ENCODE peak calls at places on chromosomes 5 and 9, in five cellular contexts. T is OCI-LY7, K is PC-9, B is right atrium auricular region, J is GM23248. M is an unnamed sample.

GRCh38 chr9:105007143-105007542 is 79.2 kb upstream of the ABCA1 start:
- DNase-seq in K (peak; percentile 94), T (no peak), J (peak; percentile 84), B (peak; percentile 83), M (no peak)

GRCh38 chr5:96838483-96839395 is 31.0 kb upstream of the ERAP1 start:
- DNase-seq in B (no peak), K (no peak), T (no peak), J (no peak), M (no peak)

GRCh38 chr9:85431396-85432102 is 310.2 kb downstream of the AGTPBP1 start:
- DNase-seq in J (peak; percentile 60), T (no peak), B (no peak), K (no peak), M (peak; percentile 93)

GRCh38 chr9:78786794-78787193 is 489.9 kb downstream of the PSAT1 start:
- DNase-seq in B (no peak), K (no peak), T (no peak), J (peak; percentile 87), M (no peak)

GRCh38 chr5:154358410-154359221 is 87.2 kb upstream of the SAP30L start:
- DNase-seq in K (no peak), J (no peak), B (no peak), T (no peak), M (no peak)

GRCh38 chr5:111389390-111390082 is 122.8 kb downstream of the STARD4 start:
- DNase-seq in K (no peak), B (no peak), J (peak; percentile 94), T (no peak), M (no peak)

GRCh38 chr5:2744485-2744884 is 7.0 kb downstream of the IRX2 start:
- DNase-seq in T (no peak), B (no peak), J (peak; percentile 53), K (no peak), M (no peak)

GRCh38 chr5:126234563-126235195 is 188.5 kb upstream of the GRAMD2B start:
- DNase-seq in K (no peak), J (peak; percentile 24), B (no peak), T (peak; percentile 15), M (peak; percentile 14)

GRCh38 chr9:17628617-17629016 is 49.8 kb downstream of the SH3GL2 start:
- DNase-seq in J (no peak), T (no peak), K (no peak), B (no peak), M (no peak)

GRCh38 chr9:2809692-2810423 is 34.0 kb downstream of the PUM3 start:
- DNase-seq in K (no peak), J (peak; percentile 94), B (no peak), T (no peak), M (no peak)

GRCh38 chr5:135693371-135693955 is 114.7 kb upstream of the CXCL14 start:
- DNase-seq in B (peak; percentile 18), K (no peak), T (no peak), J (no peak), M (no peak)

GRCh38 chr9:112846528-112847488 is 43.9 kb downstream of the SLC46A2 start:
- DNase-seq in J (peak; percentile 76), K (no peak), T (no peak), B (no peak), M (no peak)

GRCh38 chr5:108727154-108727638 is 20.5 kb upstream of the FER start:
- DNase-seq in T (no peak), K (peak; percentile 51), J (peak; percentile 63), B (peak; percentile 59), M (no peak)

GRCh38 chr9:16217933-16218830 is 652.3 kb downstream of the BNC2 start:
- DNase-seq in B (no peak), T (no peak), J (peak; percentile 43), K (no peak), M (no peak)

GRCh38 chr9:91502913-91503649 is 79.4 kb upstream of the NFIL3 start:
- DNase-seq in J (no peak), K (no peak), T (no peak), B (no peak), M (no peak)
- H3K4me3 ChIP-seq in J (no peak overlapping the region), K (no peak overlapping the region), T (no peak overlapping the region), B (no peak overlapping the region), M (no peak overlapping the region)

GRCh38 chr9:121818841-121819430 is 167.5 kb downstream of the DAB2IP start:
- DNase-seq in J (no peak), T (no peak), K (no peak), B (no peak), M (no peak)
- H3K4me3 ChIP-seq in J (no peak overlapping the region), T (no peak overlapping the region), K (no peak overlapping the region), B (no peak overlapping the region), M (no peak overlapping the region)

GRCh38 chr5:80956272-80956671 is 3.9 kb upstream of the RASGRF2 start:
- DNase-seq in K (no peak), J (no peak), T (no peak), B (no peak), M (no peak)
- H3K4me3 ChIP-seq in K (no peak overlapping the region), J (no peak overlapping the region), T (no peak overlapping the region), B (peak overlapping the region; percentile 27), M (no peak overlapping the region)

DNA sequence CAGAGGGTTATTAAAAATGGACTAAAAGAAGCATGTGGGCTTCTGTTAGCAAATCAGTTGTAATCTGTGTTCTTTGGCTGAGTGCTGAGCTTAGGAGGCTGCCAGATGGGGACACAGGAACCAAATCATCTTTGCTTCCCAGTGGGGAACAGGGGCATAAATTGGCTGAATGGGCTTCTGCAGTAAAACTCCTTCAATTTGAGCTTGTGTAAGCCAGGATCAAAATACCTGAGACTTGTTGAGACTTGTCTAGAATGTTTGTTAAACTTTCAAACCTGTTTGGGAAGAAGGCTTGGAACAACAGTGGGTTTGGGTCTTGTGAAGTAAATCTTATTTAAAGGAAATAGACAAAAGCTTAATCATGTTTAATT is 32.2 kb upstream of the TNFAIP8 start:
- DNase-seq in T (no peak), B (no peak), J (peak; percentile 44), K (peak; percentile 66), M (no peak)
- H3K4me3 ChIP-seq in T (no peak overlapping the region), B (peak overlapping the region; percentile 7), J (no peak overlapping the region), K (peak overlapping the region; percentile 27), M (no peak overlapping the region)

GRCh38 chr5:4797445-4797844 is 342.7 kb upstream of the ADAMTS16 start:
- DNase-seq in B (no peak), J (no peak), T (no peak), K (no peak), M (no peak)

GRCh38 chr5:4804619-4805211 is 335.4 kb upstream of the ADAMTS16 start:
- DNase-seq in J (no peak), B (no peak), K (no peak), T (no peak), M (no peak)

DNA sequence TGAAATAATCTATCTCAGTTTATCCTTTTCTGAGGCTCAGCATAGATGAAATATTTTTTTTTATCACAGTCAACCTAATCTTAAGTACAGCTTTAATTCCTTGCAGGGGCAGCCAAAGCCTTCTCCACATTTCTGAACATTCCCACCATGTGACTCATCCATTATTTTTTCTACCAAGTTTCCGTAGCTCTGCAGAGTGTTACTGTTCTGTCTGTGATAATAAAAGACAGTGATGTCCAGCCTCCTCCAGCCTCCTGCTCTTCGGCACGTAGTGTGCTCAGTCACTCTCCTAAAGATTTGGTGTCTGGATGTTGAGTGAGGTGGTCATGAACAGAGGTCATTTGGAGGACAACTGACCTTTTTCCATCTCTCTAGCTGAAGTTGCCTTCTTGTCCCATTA is 338.1 kb upstream of the ADAMTS16 start:
- DNase-seq in J (peak; percentile 3), K (no peak), T (no peak), B (no peak), M (no peak)
- H3K4me3 ChIP-seq in J (no peak overlapping the region), K (no peak overlapping the region), T (no peak overlapping the region), B (no peak overlapping the region), M (no peak overlapping the region)

GRCh38 chr5:113024298-113024697 is 47.7 kb downstream of the DCP2 start:
- DNase-seq in B (no peak), T (no peak), J (no peak), K (no peak), M (no peak)

GRCh38 chr5:113025596-113025995 is 49.0 kb downstream of the DCP2 start:
- DNase-seq in B (no peak), J (no peak), K (no peak), T (no peak), M (no peak)

GRCh38 chr5:113022661-113023060 is 46.1 kb downstream of the DCP2 start:
- DNase-seq in T (peak; percentile 73), J (no peak), K (no peak), B (no peak), M (no peak)

GRCh38 chr5:113017891-113018635 is 41.5 kb downstream of the DCP2 start:
- DNase-seq in B (no peak), T (no peak), K (no peak), J (no peak), M (no peak)

DNA sequence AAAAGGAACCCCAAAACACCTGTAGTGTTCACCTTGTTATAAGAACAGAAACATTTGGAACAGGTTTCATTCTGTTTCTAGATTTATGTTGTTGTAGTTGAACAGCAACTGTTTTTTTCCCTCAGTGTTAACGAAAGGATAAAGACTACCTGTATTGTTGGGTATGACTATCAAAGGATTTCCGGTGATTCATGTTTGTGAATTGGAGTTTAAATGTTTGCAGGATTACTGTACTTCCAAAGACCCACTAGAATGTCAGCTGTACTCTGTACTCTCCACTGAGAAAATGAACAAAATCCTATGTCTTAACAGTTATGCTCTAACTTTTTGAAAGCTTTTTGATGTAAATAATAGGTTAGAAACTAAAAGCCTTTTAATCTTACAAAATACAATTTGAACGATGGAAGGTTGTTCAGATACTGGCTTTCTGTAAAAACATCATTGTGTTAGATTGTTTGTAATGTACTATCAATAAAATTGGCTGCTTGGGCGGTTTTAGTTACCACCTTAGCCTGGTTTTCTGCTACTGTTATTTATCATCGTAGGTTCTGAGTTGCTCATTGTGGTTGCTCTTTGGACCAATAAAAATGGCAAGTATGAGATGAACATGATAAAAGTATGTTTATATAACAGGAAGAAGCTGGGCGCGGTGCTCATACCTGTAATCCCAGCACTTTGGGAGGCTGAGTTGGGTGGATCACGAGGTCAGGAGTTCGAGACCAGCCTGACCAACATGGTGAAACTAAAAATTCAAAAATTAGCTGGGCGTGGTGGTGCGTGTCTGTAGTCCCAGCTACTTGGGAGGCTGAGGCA is 44.1 kb downstream of the DCP2 start:
- DNase-seq in J (peak; percentile 69), T (no peak), B (no peak), K (no peak), M (no peak)
- H3K4me3 ChIP-seq in J (no peak overlapping the region), T (no peak overlapping the region), B (no peak overlapping the region), K (no peak overlapping the region), M (no peak overlapping the region)